ENCODE peak calls at places on chromosome 15, in five cellular contexts. M is glutamatergic neuron, G is breast epithelium, S is B cell, O is mesothelial cell of epicardium. B is an unnamed sample.

GRCh38 chr15:83206387-83206970 is 1.1 kb downstream of the HDGFL3 start:
- DNase-seq in S (peak), G (no peak), O (no peak), M (no peak), B (no peak)

GRCh38 chr15:82742134-82742533 is 32.5 kb upstream of the AP3B2 start:
- DNase-seq in M (no peak), G (peak), S (no peak), O (no peak), B (no peak)

GRCh38 chr15:69996321-69996720 is 101.4 kb downstream of the TLE3 start:
- DNase-seq in M (no peak), O (no peak), S (no peak), G (no peak), B (no peak)

GRCh38 chr15:77525907-77526581 is 105.4 kb downstream of the HMG20A start:
- DNase-seq in G (no peak), M (no peak), O (no peak), S (no peak), B (no peak)

GRCh38 chr15:59160880-59161593 is 45.6 kb upstream of the LDHAL6B start:
- DNase-seq in G (no peak), O (no peak), S (peak), M (peak), B (peak)

GRCh38 chr15:33309602-33310276 is 1.0 kb upstream of the RYR3 start:
- DNase-seq in O (no peak), G (no peak), S (no peak), M (peak), B (peak)

GRCh38 chr15:31522056-31522455 is 195.4 kb downstream of the KLF13 start:
- DNase-seq in S (no peak), O (no peak), G (peak), M (no peak), B (no peak)

GRCh38 chr15:41966414-41966812 is 5.9 kb downstream of the EHD4 start:
- DNase-seq in M (no peak), O (no peak), S (no peak), G (no peak), B (no peak)

GRCh38 chr15:67085818-67086649 is 20.6 kb downstream of the SMAD3 start:
- DNase-seq in M (no peak), S (peak), G (no peak), O (no peak), B (no peak)

GRCh38 chr15:95712785-95713184 is 617.7 kb upstream of the NR2F2 start:
- DNase-seq in M (no peak), O (no peak), S (no peak), G (no peak), B (no peak)

GRCh38 chr15:50053457-50053856 is 65.6 kb downstream of the ATP8B4 start:
- DNase-seq in M (no peak), S (no peak), O (no peak), G (no peak), B (no peak)

GRCh38 chr15:87689716-87690115 is 566.8 kb downstream of the NTRK3 start:
- DNase-seq in O (no peak), S (no peak), M (no peak), G (no peak), B (no peak)

GRCh38 chr15:87752250-87752951 is 504.1 kb downstream of the NTRK3 start:
- DNase-seq in S (no peak), O (no peak), M (no peak), G (no peak), B (no peak)

GRCh38 chr15:76206325-76206976 is 104.8 kb downstream of the ETFA start:
- DNase-seq in M (no peak), S (no peak), G (peak), O (peak), B (no peak)

GRCh38 chr15:58515807-58516206 is 84.0 kb downstream of the LIPC start:
- DNase-seq in S (no peak), G (no peak), O (no peak), M (no peak), B (no peak)

GRCh38 chr15:100250166-100250800 is 91.5 kb downstream of the ADAMTS17 start:
- DNase-seq in O (peak), M (no peak), G (no peak), S (no peak), B (no peak)

GRCh38 chr15:101427606-101428487 is 61.7 kb downstream of the PCSK6 start:
- DNase-seq in G (no peak), S (no peak), M (no peak), O (no peak), B (no peak)

GRCh38 chr15:42544858-42545629 is 3.5 kb downstream of the LRRC57 start:
- DNase-seq in S (no peak), O (no peak), M (no peak), G (no peak), B (no peak)

GRCh38 chr15:75639191-75639708 is 774 bp downstream of the IMP3 start:
- DNase-seq in M (no peak), S (no peak), G (no peak), O (no peak), B (no peak)

GRCh38 chr15:79425591-79426295 is 6.4 kb upstream of the MINAR1 start:
- DNase-seq in M (no peak), S (no peak), O (no peak), G (no peak), B (no peak)

GRCh38 chr15:41944313-41944940 is 27.9 kb downstream of the EHD4 start:
- DNase-seq in O (peak), G (peak), M (no peak), S (no peak), B (no peak)

GRCh38 chr15:29101491-29101890 is 168.1 kb downstream of the NSMCE3 start:
- DNase-seq in M (peak), G (no peak), S (no peak), O (no peak), B (no peak)

GRCh38 chr15:90557651-90558084 is 27.9 kb downstream of the CRTC3 start:
- DNase-seq in S (no peak), M (no peak), O (no peak), G (peak), B (no peak)

GRCh38 chr15:68314563-68314962 is 37.0 kb downstream of the FEM1B start:
- DNase-seq in S (no peak), M (no peak), G (peak), O (no peak), B (no peak)

GRCh38 chr15:83192742-83193141 is 14.9 kb downstream of the HDGFL3 start:
- DNase-seq in M (no peak), G (no peak), S (no peak), O (no peak), B (no peak)

GRCh38 chr15:84955089-84955848 is 26.4 kb upstream of the PDE8A start:
- DNase-seq in S (peak), G (peak), M (peak), O (peak), B (peak)

GRCh38 chr15:88269371-88270062 is 13.0 kb upstream of the NTRK3 start:
- DNase-seq in M (no peak), O (no peak), S (no peak), G (no peak), B (no peak)

GRCh38 chr15:70741677-70742293 is 21.6 kb downstream of the UACA start:
- DNase-seq in S (no peak), G (no peak), O (no peak), M (no peak), B (no peak)

GRCh38 chr15:33007295-33007855 is 187.1 kb downstream of the FMN1 start:
- DNase-seq in S (no peak), M (no peak), G (no peak), O (no peak), B (no peak)

GRCh38 chr15:23447107-23447500 is at the start of gene GOLGA6L2:
- DNase-seq in O (no peak), M (no peak), S (no peak), G (no peak), B (no peak)

GRCh38 chr15:67446449-67446848 is 74.5 kb upstream of the C15orf61 start:
- DNase-seq in S (no peak), G (no peak), O (no peak), M (no peak), B (no peak)

GRCh38 chr15:96160269-96160668 is 170.2 kb upstream of the NR2F2 start:
- DNase-seq in O (peak), G (peak), S (no peak), M (no peak), B (no peak)

GRCh38 chr15:95944856-95945255 is 385.6 kb upstream of the NR2F2 start:
- DNase-seq in G (no peak), O (no peak), S (no peak), M (no peak), B (no peak)

GRCh38 chr15:34754674-34755418 is at the start of gene GJD2:
- DNase-seq in O (peak), G (no peak), M (peak), S (no peak), B (peak)

GRCh38 chr15:22262613-22263020 is 182.3 kb downstream of the OR4M2 start:
- DNase-seq in M (no peak), G (no peak), O (no peak), S (no peak), B (no peak)

GRCh38 chr15:32909431-32909830 is 191.6 kb downstream of the GREM1 start:
- DNase-seq in S (no peak), M (no peak), O (no peak), G (no peak), B (no peak)

GRCh38 chr15:39976291-39977274 is 42.7 kb downstream of the EIF2AK4 start:
- DNase-seq in M (peak), O (peak), G (peak), S (peak), B (peak)
- TF ChIP-seq CTCF in M (no peak), O (no peak), G (peak), S (no peak), B (no peak)

GRCh38 chr15:40438712-40439111 is 2.0 kb upstream of the BAHD1 start:
- DNase-seq in G (no peak), O (no peak), S (peak), M (no peak), B (no peak)

GRCh38 chr15:40441736-40442531 is 1.2 kb downstream of the BAHD1 start:
- DNase-seq in G (no peak), O (peak), S (peak), M (peak), B (peak)

GRCh38 chr15:40439461-40440299 is 1.1 kb upstream of the BAHD1 start:
- DNase-seq in O (no peak), M (peak), S (peak), G (peak), B (peak)

GRCh38 chr15:40441012-40441735 is 421 bp downstream of the BAHD1 start:
- DNase-seq in M (peak), S (peak), O (peak), G (no peak), B (peak)

GRCh38 chr15:40440300-40441011 is at the start of gene BAHD1:
- DNase-seq in M (peak), G (peak), O (peak), S (peak), B (peak)
- TF ChIP-seq CTCF in M (no peak), G (no peak), O (no peak), S (no peak), B (no peak)

GRCh38 chr15:47983533-47983932 is 137.3 kb upstream of the SLC24A5 start:
- DNase-seq in G (no peak), M (no peak), S (no peak), O (no peak), B (no peak)
- TF ChIP-seq CTCF in G (no peak), M (no peak), S (no peak), O (no peak), B (no peak)

DNA sequence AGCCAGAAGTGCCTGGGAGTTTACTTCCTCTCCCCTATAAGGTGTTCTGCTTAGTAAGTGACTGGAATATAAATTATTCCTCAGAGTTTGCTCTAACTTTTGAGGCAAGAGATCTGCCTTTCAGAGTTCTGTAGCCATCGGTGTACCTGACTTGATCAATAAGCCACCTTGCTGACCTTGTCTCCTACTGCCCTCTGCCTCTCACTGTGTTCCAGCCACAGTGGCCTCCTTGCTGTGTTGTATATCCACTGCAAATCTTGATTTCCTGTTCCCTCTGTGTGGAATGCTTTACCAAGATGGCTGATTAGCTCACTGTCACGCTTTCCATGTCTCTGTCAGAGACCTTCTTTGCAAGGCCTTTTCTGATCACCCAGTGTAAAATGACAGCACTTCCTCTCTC is 442.4 kb downstream of the SQOR start:
- DNase-seq in M (no peak), S (no peak), O (no peak), G (no peak), B (no peak)
- TF ChIP-seq CTCF in M (no peak), S (no peak), O (no peak), G (no peak), B (no peak)

GRCh38 chr15:74006774-74007639 is 12.5 kb downstream of the PML start:
- DNase-seq in G (no peak), S (no peak), O (no peak), M (no peak), B (no peak)
- TF ChIP-seq CTCF in G (no peak), S (no peak), O (no peak), M (no peak), B (no peak)

GRCh38 chr15:51982013-51982769 is 10.6 kb upstream of the LEO1 start:
- DNase-seq in M (no peak), G (no peak), O (no peak), S (peak), B (no peak)
- TF ChIP-seq CTCF in M (peak), G (peak), O (no peak), S (peak), B (no peak)

GRCh38 chr15:39624806-39625205 is 43.9 kb downstream of the THBS1 start:
- DNase-seq in O (no peak), G (peak), M (no peak), S (no peak), B (no peak)
- TF ChIP-seq CTCF in O (no peak), G (peak), M (no peak), S (no peak), B (no peak)

GRCh38 chr15:64162869-64163661 is at the start of gene PPIB:
- DNase-seq in M (peak), S (peak), O (peak), G (peak), B (peak)

GRCh38 chr15:64163662-64164362 is 990 bp upstream of the PPIB start:
- DNase-seq in O (no peak), M (no peak), S (no peak), G (no peak), B (no peak)

GRCh38 chr15:64162478-64162868 is 349 bp downstream of the PPIB start:
- DNase-seq in O (no peak), M (no peak), G (no peak), S (no peak), B (no peak)

GRCh38 chr15:64164436-64164835 is 1.6 kb upstream of the PPIB start:
- DNase-seq in M (no peak), G (no peak), S (no peak), O (no peak), B (no peak)

DNA sequence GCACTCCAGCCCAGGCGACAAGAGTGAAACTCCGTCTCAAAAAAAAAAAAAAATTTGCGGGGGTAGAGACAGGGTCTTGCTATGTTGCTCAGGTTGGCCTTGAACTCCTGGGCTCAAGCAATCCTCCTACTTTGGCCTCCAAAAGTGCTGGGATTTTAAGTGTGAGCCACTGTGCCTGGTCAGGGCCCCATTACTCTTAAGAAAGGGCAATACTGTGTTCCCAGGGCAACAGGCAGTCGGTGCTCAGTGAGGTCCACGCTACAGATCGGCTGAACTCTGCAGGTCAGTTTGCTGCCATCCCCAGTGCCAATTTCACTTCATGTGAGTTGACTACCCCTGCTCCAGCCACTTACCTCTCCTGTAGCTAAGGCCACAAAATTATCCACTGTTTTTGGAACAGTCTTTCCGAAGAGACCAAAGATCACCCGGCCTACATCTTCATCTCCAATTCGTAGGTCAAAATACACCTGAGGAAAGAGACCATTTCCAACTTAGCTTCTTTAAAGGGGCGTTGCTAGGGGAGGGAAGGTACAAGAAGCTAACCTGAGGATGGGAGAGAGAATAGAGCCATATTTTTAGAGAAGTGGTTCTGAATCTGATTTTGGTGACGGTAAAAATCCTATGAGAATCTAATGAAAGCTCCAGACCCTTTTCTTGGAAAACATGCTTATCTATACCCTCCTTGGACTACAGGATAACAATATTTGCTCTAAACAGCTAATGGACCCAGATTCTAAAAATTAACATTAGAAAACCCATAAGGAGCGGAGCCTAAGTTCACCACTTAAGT is 939 bp downstream of the PPIB start:
- DNase-seq in G (no peak), S (no peak), O (no peak), M (no peak), B (no peak)
- TF ChIP-seq CTCF in G (no peak), S (no peak), O (no peak), M (no peak), B (no peak)

DNA sequence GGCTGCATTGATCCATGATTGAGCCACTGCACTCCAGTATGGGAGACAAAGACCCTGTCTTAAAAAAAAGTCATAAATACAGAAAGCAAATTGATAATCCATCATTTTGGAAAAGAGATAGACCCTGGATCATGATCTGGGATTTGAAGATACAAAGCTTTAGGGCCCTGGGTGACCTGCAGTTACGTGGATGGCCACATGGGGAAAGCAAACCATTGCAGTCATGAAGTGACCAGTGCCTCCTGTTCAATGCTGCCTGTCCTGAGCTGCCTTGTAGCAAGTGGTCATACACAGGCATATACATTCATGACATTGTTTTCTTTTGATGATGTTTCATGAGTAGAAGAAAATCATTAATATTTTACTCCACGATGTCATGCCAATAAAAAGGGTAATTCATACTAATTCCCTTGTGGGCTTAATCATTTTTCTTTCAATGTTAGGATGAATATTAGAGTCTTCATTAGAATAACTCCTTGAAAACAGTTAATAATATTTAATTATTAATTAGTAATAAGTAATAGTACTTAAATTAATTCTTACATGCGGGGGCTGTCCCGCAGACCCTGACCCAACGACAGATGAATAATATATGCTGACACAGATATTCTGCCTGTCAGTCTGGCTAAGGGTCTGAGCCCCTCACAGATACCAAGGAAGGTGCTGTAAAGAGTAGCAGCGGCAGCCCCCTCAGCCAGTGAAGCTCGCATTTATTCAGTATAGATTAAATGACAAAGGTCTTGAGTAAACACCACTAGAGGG is 109.0 kb upstream of the UNC13C start:
- DNase-seq in M (no peak), S (no peak), G (no peak), O (no peak), B (peak)
- TF ChIP-seq CTCF in M (peak), S (no peak), G (no peak), O (peak), B (no peak)